ENCODE peak calls at places on chromosome 6, in eight cellular contexts. M, V, P, W, Y, N, S and B are unnamed samples.

GRCh38 chr6:4370066-4370465 is 234.7 kb upstream of the ECI2 start:
- DNase-seq in M (no peak), V (no peak), P (no peak), W (no peak), Y (no peak), N (peak; percentile 74), S (peak; percentile 88), B (no peak)

GRCh38 chr6:118787746-118788419 is 106.1 kb upstream of the ASF1A start:
- DNase-seq in M (peak; percentile 56), V (no peak), P (no peak), W (no peak), Y (no peak), N (no peak), S (no peak), B (no peak)

GRCh38 chr6:112188906-112189305 is 65.5 kb downstream of the LAMA4 start:
- DNase-seq in M (no peak), V (no peak), P (no peak), W (peak; percentile 44), Y (no peak), N (no peak), S (no peak), B (no peak)

GRCh38 chr6:21375206-21375605 is 218.3 kb upstream of the SOX4 start:
- DNase-seq in M (no peak), V (no peak), P (no peak), W (no peak), Y (no peak), N (no peak), S (no peak), B (no peak)

GRCh38 chr6:104639671-104640070 is 220.0 kb downstream of the HACE1 start:
- DNase-seq in M (no peak), V (no peak), P (no peak), W (no peak), Y (no peak), N (no peak), S (no peak), B (no peak)

GRCh38 chr6:149694926-149695325 is 23.0 kb downstream of the LATS1 start:
- DNase-seq in M (no peak), V (no peak), P (no peak), W (no peak), Y (no peak), N (no peak), S (no peak), B (no peak)

GRCh38 chr6:36906539-36906938 is 20.8 kb downstream of the C6orf89 start:
- DNase-seq in M (peak; percentile 76), V (peak; percentile 86), P (peak; percentile 91), W (no peak), Y (no peak), N (no peak), S (no peak), B (no peak)

GRCh38 chr6:35496036-35496850 is 636 bp downstream of the TEAD3 start:
- DNase-seq in M (no peak), V (no peak), P (no peak), W (peak; percentile 78), Y (no peak), N (peak; percentile 66), S (no peak), B (peak; percentile 72)

GRCh38 chr6:118705799-118706481 is 54.5 kb upstream of the CEP85L start:
- DNase-seq in M (no peak), V (no peak), P (no peak), W (peak; percentile 29), Y (peak; percentile 14), N (peak; percentile 50), S (no peak), B (no peak)

GRCh38 chr6:12637960-12638641 is 78.5 kb upstream of the PHACTR1 start:
- DNase-seq in M (peak; percentile 71), V (peak; percentile 45), P (peak; percentile 11), W (peak; percentile 13), Y (no peak), N (peak; percentile 58), S (no peak), B (no peak)

GRCh38 chr6:109927052-109927451 is 51.1 kb upstream of the GPR6 start:
- DNase-seq in M (no peak), V (no peak), P (no peak), W (no peak), Y (no peak), N (no peak), S (no peak), B (no peak)

GRCh38 chr6:169849396-169849795 is 98.0 kb downstream of the ERMARD start:
- DNase-seq in M (peak; percentile 17), V (no peak), P (no peak), W (no peak), Y (peak; percentile 1), N (no peak), S (no peak), B (no peak)

GRCh38 chr6:43951063-43951755 is 176.0 kb downstream of the MRPL14 start:
- DNase-seq in M (peak; percentile 83), V (peak; percentile 88), P (no peak), W (peak; percentile 47), Y (no peak), N (peak; percentile 74), S (no peak), B (peak; percentile 76)

GRCh38 chr6:89836637-89837222 is 7.0 kb downstream of the CASP8AP2 start:
- DNase-seq in M (no peak), V (no peak), P (no peak), W (no peak), Y (no peak), N (no peak), S (no peak), B (no peak)

GRCh38 chr6:31143148-31143547 is 4.3 kb upstream of the PSORS1C2 start:
- DNase-seq in M (no peak), V (no peak), P (no peak), W (peak; percentile 65), Y (no peak), N (no peak), S (peak; percentile 32), B (peak; percentile 57)

GRCh38 chr6:39881851-39882566 is 52.3 kb downstream of the MOCS1 start:
- DNase-seq in M (no peak), V (no peak), P (no peak), W (peak; percentile 40), Y (no peak), N (no peak), S (peak; percentile 70), B (no peak)

GRCh38 chr6:70133246-70133645 is 169.6 kb downstream of the COL9A1 start:
- DNase-seq in M (no peak), V (no peak), P (no peak), W (no peak), Y (no peak), N (no peak), S (no peak), B (no peak)

GRCh38 chr6:51266569-51266968 is 447.9 kb downstream of the TFAP2B start:
- DNase-seq in M (no peak), V (no peak), P (no peak), W (no peak), Y (no peak), N (no peak), S (no peak), B (no peak)

DNA sequence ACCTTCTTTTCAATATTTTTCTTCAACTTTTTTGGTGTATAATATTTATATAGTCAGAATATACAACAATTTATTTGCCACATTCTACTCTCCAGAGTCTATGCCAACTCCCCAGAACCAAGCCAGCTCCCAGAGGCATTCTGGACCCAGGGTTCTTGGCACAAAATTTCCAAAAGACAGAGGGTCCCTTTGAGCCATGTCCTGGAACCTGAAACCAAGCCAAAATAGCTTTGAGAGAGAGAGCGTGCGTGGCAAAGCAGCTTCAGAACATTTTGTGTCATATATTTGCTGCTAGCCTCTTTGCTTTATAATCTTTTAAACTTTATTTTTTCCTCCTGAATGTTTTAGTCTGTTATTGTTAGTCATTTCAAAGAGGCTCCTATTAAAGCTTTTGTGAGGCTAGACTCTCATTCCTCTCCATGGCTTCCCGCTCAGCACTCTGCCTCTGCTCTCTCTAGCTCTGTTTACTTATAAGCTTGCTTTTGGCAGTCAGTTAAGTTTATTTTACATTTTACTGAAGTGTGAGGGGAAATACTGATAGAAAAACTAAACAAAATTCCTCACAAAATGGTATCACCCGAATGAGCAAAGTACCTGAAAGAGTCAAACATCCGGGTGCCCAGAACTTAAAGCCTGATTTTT is 605.2 kb upstream of the ID4 start:
- DNase-seq in M (no peak), V (no peak), P (no peak), W (no peak), Y (no peak), N (no peak), S (no peak), B (no peak)
- H3K9me3 ChIP-seq in M (no peaks in the 10 kb centered on the region), V (no peaks in the 10 kb centered on the region), P (no peaks in the 10 kb centered on the region), W (no peaks in the 10 kb centered on the region), Y (no peaks in the 10 kb centered on the region), N (no peaks in the 10 kb centered on the region), S (no peaks in the 10 kb centered on the region), B (no peaks in the 10 kb centered on the region)

DNA sequence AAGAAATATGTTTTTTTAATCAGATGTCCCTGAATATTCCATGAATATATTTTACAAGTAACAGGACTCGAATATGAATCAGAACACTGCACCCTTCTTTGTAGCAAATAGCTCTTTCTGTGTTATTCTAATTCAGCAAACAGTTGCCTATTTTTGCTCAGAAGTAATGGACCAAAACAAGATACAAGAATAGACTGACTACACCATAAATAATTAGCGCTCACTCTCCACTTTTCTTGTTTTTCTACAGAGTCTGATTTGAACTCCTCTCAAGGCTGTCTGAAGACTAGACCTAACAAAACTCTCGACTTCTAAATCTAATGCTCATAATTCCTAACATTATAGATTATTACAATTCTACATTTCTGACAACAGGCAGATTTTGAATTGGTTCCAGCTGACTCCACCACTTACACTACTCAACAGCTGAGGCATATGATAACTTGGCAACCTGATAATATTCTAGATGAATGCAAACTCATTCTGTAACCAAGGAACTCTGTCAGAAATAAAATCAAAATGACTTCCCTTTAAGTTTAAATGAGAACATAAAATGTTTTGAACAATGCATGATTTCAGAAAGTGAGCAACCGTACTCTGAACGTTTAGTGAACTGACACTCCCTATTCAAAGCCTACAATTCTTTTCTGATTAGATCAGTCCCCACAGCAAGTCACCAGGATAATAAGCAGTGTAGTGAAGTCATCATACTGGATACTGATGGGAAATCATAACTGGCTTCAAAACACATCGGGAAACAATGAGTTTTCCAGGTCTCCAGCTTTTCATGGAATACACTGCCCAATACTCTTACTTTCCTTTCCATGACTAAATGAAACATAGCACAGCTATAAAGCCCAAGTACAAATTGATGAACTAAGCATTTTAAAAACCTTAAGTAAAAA is 114.2 kb upstream of the BEND6 start:
- DNase-seq in M (no peak), V (no peak), P (no peak), W (no peak), Y (no peak), N (peak; percentile 78), S (no peak), B (no peak)
- H3K4me3 ChIP-seq in M (no peak overlapping the region), V (no peak overlapping the region), P (no peak overlapping the region), W (no peak overlapping the region), Y (no peak overlapping the region), N (peak overlapping the region; percentile 8), S (peak overlapping the region; percentile 80), B (peak overlapping the region; percentile 84)

GRCh38 chr6:1729133-1729751 is 119.5 kb downstream of the FOXC1 start:
- DNase-seq in M (no peak), V (no peak), P (peak; percentile 49), W (no peak), Y (no peak), N (no peak), S (no peak), B (no peak)
- H3K27ac ChIP-seq in M (no peak overlapping the region), V (no peak overlapping the region), P (no peak overlapping the region), W (no peak overlapping the region), Y (no peak overlapping the region), N (no peak overlapping the region), S (no peak overlapping the region), B (no peak overlapping the region)

DNA sequence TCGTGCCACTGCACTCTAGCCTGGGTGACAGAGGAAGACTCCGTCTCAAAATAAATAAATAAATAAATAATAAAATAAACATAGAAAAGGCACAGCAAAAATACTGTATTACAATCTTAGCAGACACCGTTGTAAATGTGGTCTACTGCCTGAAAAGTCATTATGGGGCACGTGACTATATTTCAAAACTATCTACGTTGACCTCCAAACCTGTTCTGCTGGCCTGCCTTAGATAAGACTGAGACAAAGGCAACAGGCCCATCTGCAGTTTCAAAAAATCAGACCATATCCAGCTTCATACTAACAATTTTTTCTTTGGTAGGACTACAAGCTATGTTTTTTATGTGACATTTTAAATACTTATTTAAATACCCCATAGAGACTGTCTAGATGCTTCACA is 59.1 kb downstream of the AGPAT4 start:
- DNase-seq in M (no peak), V (no peak), P (no peak), W (no peak), Y (no peak), N (no peak), S (no peak), B (no peak)
- H3K9me3 ChIP-seq in M (no peaks in the 10 kb centered on the region), V (no peaks in the 10 kb centered on the region), P (no peaks in the 10 kb centered on the region), W (no peaks in the 10 kb centered on the region), Y (no peaks in the 10 kb centered on the region), N (peaks cover 3% of the 10 kb centered on the region), S (peaks cover 2% of the 10 kb centered on the region), B (no peaks in the 10 kb centered on the region)